ENCODE peak calls at places on chromosomes 13 and 19, in nine cellular contexts. One of them, this sample, is unnamed.

GRCh38 chr19:22945560-22945959 is 57.4 kb downstream of the ZNF728 start:
- DNase-seq in posterior cingulate gyrus: no peak
- DNase-seq in GM23338: peak
- DNase-seq in astrocyte of the cerebellum: peak
- DNase-seq in hepatic stellate cell: no peak
- DNase-seq in HS-27A: no peak
- DNase-seq in activated naive CD4-positive, alpha-beta T cell treated with anti-CD3 and anti-CD28 coated beads, Interleukin-2, amount 50 U/mL, for 16 hours: no peak
- DNase-seq in skeletal muscle cell: peak
- DNase-seq in breast epithelium: no peak
- DNase-seq in this sample: no peak

GRCh38 chr13:101053289-101053688 is 363.0 kb downstream of the NALCN start:
- DNase-seq in activated naive CD4-positive, alpha-beta T cell treated with anti-CD3 and anti-CD28 coated beads, Interleukin-2, amount 50 U/mL, for 16 hours: no peak
- DNase-seq in GM23338: no peak
- DNase-seq in HS-27A: no peak
- DNase-seq in skeletal muscle cell: no peak
- DNase-seq in astrocyte of the cerebellum: no peak
- DNase-seq in posterior cingulate gyrus: no peak
- DNase-seq in hepatic stellate cell: no peak
- DNase-seq in breast epithelium: no peak
- DNase-seq in this sample: no peak

GRCh38 chr19:40663712-40664692 is 26.4 kb downstream of the NUMBL start:
- DNase-seq in astrocyte of the cerebellum: no peak
- DNase-seq in posterior cingulate gyrus: no peak
- DNase-seq in GM23338: no peak
- DNase-seq in skeletal muscle cell: no peak
- DNase-seq in hepatic stellate cell: peak
- DNase-seq in activated naive CD4-positive, alpha-beta T cell treated with anti-CD3 and anti-CD28 coated beads, Interleukin-2, amount 50 U/mL, for 16 hours: no peak
- DNase-seq in HS-27A: no peak
- DNase-seq in breast epithelium: no peak
- DNase-seq in this sample: no peak

GRCh38 chr13:21022056-21022693 is 39.2 kb downstream of the LATS2 start:
- DNase-seq in HS-27A: no peak
- DNase-seq in hepatic stellate cell: no peak
- DNase-seq in activated naive CD4-positive, alpha-beta T cell treated with anti-CD3 and anti-CD28 coated beads, Interleukin-2, amount 50 U/mL, for 16 hours: no peak
- DNase-seq in skeletal muscle cell: no peak
- DNase-seq in breast epithelium: no peak
- DNase-seq in posterior cingulate gyrus: no peak
- DNase-seq in astrocyte of the cerebellum: no peak
- DNase-seq in GM23338: no peak
- DNase-seq in this sample: no peak

GRCh38 chr19:11580665-11581418 is 3.4 kb upstream of the ACP5 start:
- DNase-seq in hepatic stellate cell: no peak
- DNase-seq in breast epithelium: no peak
- DNase-seq in HS-27A: no peak
- DNase-seq in GM23338: no peak
- DNase-seq in posterior cingulate gyrus: no peak
- DNase-seq in astrocyte of the cerebellum: no peak
- DNase-seq in skeletal muscle cell: no peak
- DNase-seq in activated naive CD4-positive, alpha-beta T cell treated with anti-CD3 and anti-CD28 coated beads, Interleukin-2, amount 50 U/mL, for 16 hours: no peak
- DNase-seq in this sample: peak

GRCh38 chr13:110506396-110506795 is 55.1 kb downstream of the RAB20 start:
- DNase-seq in posterior cingulate gyrus: no peak
- DNase-seq in GM23338: no peak
- DNase-seq in activated naive CD4-positive, alpha-beta T cell treated with anti-CD3 and anti-CD28 coated beads, Interleukin-2, amount 50 U/mL, for 16 hours: no peak
- DNase-seq in hepatic stellate cell: no peak
- DNase-seq in skeletal muscle cell: no peak
- DNase-seq in HS-27A: no peak
- DNase-seq in astrocyte of the cerebellum: no peak
- DNase-seq in breast epithelium: no peak
- DNase-seq in this sample: no peak

GRCh38 chr13:19845758-19846157 is 17.7 kb downstream of the ZMYM5 start:
- DNase-seq in skeletal muscle cell: peak
- DNase-seq in HS-27A: no peak
- DNase-seq in activated naive CD4-positive, alpha-beta T cell treated with anti-CD3 and anti-CD28 coated beads, Interleukin-2, amount 50 U/mL, for 16 hours: no peak
- DNase-seq in astrocyte of the cerebellum: peak
- DNase-seq in breast epithelium: no peak
- DNase-seq in posterior cingulate gyrus: no peak
- DNase-seq in hepatic stellate cell: peak
- DNase-seq in GM23338: no peak
- DNase-seq in this sample: no peak

GRCh38 chr13:112068531-112069062 is 1.6 kb downstream of the SOX1 start:
- DNase-seq in posterior cingulate gyrus: no peak
- DNase-seq in activated naive CD4-positive, alpha-beta T cell treated with anti-CD3 and anti-CD28 coated beads, Interleukin-2, amount 50 U/mL, for 16 hours: no peak
- DNase-seq in astrocyte of the cerebellum: no peak
- DNase-seq in HS-27A: no peak
- DNase-seq in GM23338: no peak
- DNase-seq in hepatic stellate cell: no peak
- DNase-seq in skeletal muscle cell: no peak
- DNase-seq in breast epithelium: no peak
- DNase-seq in this sample: no peak

GRCh38 chr13:106212436-106213010 is 322.9 kb downstream of the EFNB2 start:
- DNase-seq in breast epithelium: no peak
- DNase-seq in activated naive CD4-positive, alpha-beta T cell treated with anti-CD3 and anti-CD28 coated beads, Interleukin-2, amount 50 U/mL, for 16 hours: no peak
- DNase-seq in GM23338: no peak
- DNase-seq in skeletal muscle cell: no peak
- DNase-seq in hepatic stellate cell: no peak
- DNase-seq in posterior cingulate gyrus: no peak
- DNase-seq in astrocyte of the cerebellum: no peak
- DNase-seq in HS-27A: no peak
- DNase-seq in this sample: no peak

GRCh38 chr19:46610851-46611770 is 10.0 kb downstream of the CALM3 start:
- DNase-seq in astrocyte of the cerebellum: peak
- DNase-seq in HS-27A: no peak
- DNase-seq in hepatic stellate cell: peak
- DNase-seq in GM23338: no peak
- DNase-seq in breast epithelium: no peak
- DNase-seq in posterior cingulate gyrus: no peak
- DNase-seq in skeletal muscle cell: no peak
- DNase-seq in activated naive CD4-positive, alpha-beta T cell treated with anti-CD3 and anti-CD28 coated beads, Interleukin-2, amount 50 U/mL, for 16 hours: no peak
- DNase-seq in this sample: peak

GRCh38 chr19:48746738-48747575 is at the start of gene IZUMO1:
- DNase-seq in breast epithelium: no peak
- DNase-seq in posterior cingulate gyrus: peak
- DNase-seq in GM23338: peak
- DNase-seq in hepatic stellate cell: peak
- DNase-seq in HS-27A: peak
- DNase-seq in activated naive CD4-positive, alpha-beta T cell treated with anti-CD3 and anti-CD28 coated beads, Interleukin-2, amount 50 U/mL, for 16 hours: peak
- DNase-seq in astrocyte of the cerebellum: peak
- DNase-seq in skeletal muscle cell: peak
- DNase-seq in this sample: peak

GRCh38 chr19:8221161-8221560 is 12.0 kb downstream of the CERS4 start:
- DNase-seq in activated naive CD4-positive, alpha-beta T cell treated with anti-CD3 and anti-CD28 coated beads, Interleukin-2, amount 50 U/mL, for 16 hours: no peak
- DNase-seq in HS-27A: no peak
- DNase-seq in skeletal muscle cell: no peak
- DNase-seq in hepatic stellate cell: no peak
- DNase-seq in GM23338: no peak
- DNase-seq in posterior cingulate gyrus: peak
- DNase-seq in breast epithelium: peak
- DNase-seq in astrocyte of the cerebellum: no peak
- DNase-seq in this sample: no peak

GRCh38 chr13:27379694-27380596 is 44.5 kb upstream of the GTF3A start:
- DNase-seq in posterior cingulate gyrus: no peak
- DNase-seq in hepatic stellate cell: peak
- DNase-seq in HS-27A: no peak
- DNase-seq in activated naive CD4-positive, alpha-beta T cell treated with anti-CD3 and anti-CD28 coated beads, Interleukin-2, amount 50 U/mL, for 16 hours: peak
- DNase-seq in breast epithelium: peak
- DNase-seq in skeletal muscle cell: no peak
- DNase-seq in astrocyte of the cerebellum: no peak
- DNase-seq in GM23338: peak
- DNase-seq in this sample: peak

GRCh38 chr13:99103536-99103935 is 97.1 kb upstream of the UBAC2 start:
- DNase-seq in astrocyte of the cerebellum: no peak
- DNase-seq in HS-27A: no peak
- DNase-seq in posterior cingulate gyrus: no peak
- DNase-seq in hepatic stellate cell: no peak
- DNase-seq in breast epithelium: no peak
- DNase-seq in activated naive CD4-positive, alpha-beta T cell treated with anti-CD3 and anti-CD28 coated beads, Interleukin-2, amount 50 U/mL, for 16 hours: no peak
- DNase-seq in GM23338: peak
- DNase-seq in skeletal muscle cell: no peak
- DNase-seq in this sample: no peak

GRCh38 chr13:102680842-102681725 is 13.8 kb downstream of the METTL21C start:
- DNase-seq in breast epithelium: no peak
- DNase-seq in HS-27A: no peak
- DNase-seq in hepatic stellate cell: no peak
- DNase-seq in astrocyte of the cerebellum: no peak
- DNase-seq in posterior cingulate gyrus: no peak
- DNase-seq in activated naive CD4-positive, alpha-beta T cell treated with anti-CD3 and anti-CD28 coated beads, Interleukin-2, amount 50 U/mL, for 16 hours: no peak
- DNase-seq in skeletal muscle cell: no peak
- DNase-seq in GM23338: no peak
- DNase-seq in this sample: no peak

GRCh38 chr13:63636231-63636993 is 2220.8 kb upstream of the PCDH20 start:
- DNase-seq in astrocyte of the cerebellum: no peak
- DNase-seq in GM23338: peak
- DNase-seq in skeletal muscle cell: no peak
- DNase-seq in activated naive CD4-positive, alpha-beta T cell treated with anti-CD3 and anti-CD28 coated beads, Interleukin-2, amount 50 U/mL, for 16 hours: no peak
- DNase-seq in HS-27A: no peak
- DNase-seq in posterior cingulate gyrus: no peak
- DNase-seq in breast epithelium: no peak
- DNase-seq in hepatic stellate cell: no peak
- DNase-seq in this sample: no peak

GRCh38 chr19:10518444-10519361 is 1.5 kb upstream of the S1PR5 start:
- DNase-seq in hepatic stellate cell: no peak
- DNase-seq in GM23338: peak
- DNase-seq in skeletal muscle cell: no peak
- DNase-seq in breast epithelium: no peak
- DNase-seq in activated naive CD4-positive, alpha-beta T cell treated with anti-CD3 and anti-CD28 coated beads, Interleukin-2, amount 50 U/mL, for 16 hours: no peak
- DNase-seq in posterior cingulate gyrus: peak
- DNase-seq in HS-27A: no peak
- DNase-seq in astrocyte of the cerebellum: no peak
- DNase-seq in this sample: no peak

GRCh38 chr19:36152061-36152885 is at the start of gene COX7A1:
- DNase-seq in HS-27A: no peak
- DNase-seq in skeletal muscle cell: no peak
- DNase-seq in astrocyte of the cerebellum: no peak
- DNase-seq in hepatic stellate cell: peak
- DNase-seq in GM23338: peak
- DNase-seq in breast epithelium: peak
- DNase-seq in activated naive CD4-positive, alpha-beta T cell treated with anti-CD3 and anti-CD28 coated beads, Interleukin-2, amount 50 U/mL, for 16 hours: no peak
- DNase-seq in posterior cingulate gyrus: peak
- DNase-seq in this sample: peak

GRCh38 chr13:30148171-30148754 is 159.1 kb downstream of the KATNAL1 start:
- DNase-seq in breast epithelium: no peak
- DNase-seq in posterior cingulate gyrus: no peak
- DNase-seq in activated naive CD4-positive, alpha-beta T cell treated with anti-CD3 and anti-CD28 coated beads, Interleukin-2, amount 50 U/mL, for 16 hours: no peak
- DNase-seq in GM23338: no peak
- DNase-seq in astrocyte of the cerebellum: no peak
- DNase-seq in HS-27A: no peak
- DNase-seq in hepatic stellate cell: no peak
- DNase-seq in skeletal muscle cell: no peak
- DNase-seq in this sample: no peak

GRCh38 chr19:45385392-45386221 is 15.2 kb upstream of the ERCC2 start:
- DNase-seq in GM23338: peak
- DNase-seq in posterior cingulate gyrus: no peak
- DNase-seq in breast epithelium: no peak
- DNase-seq in astrocyte of the cerebellum: no peak
- DNase-seq in hepatic stellate cell: no peak
- DNase-seq in HS-27A: no peak
- DNase-seq in skeletal muscle cell: no peak
- DNase-seq in activated naive CD4-positive, alpha-beta T cell treated with anti-CD3 and anti-CD28 coated beads, Interleukin-2, amount 50 U/mL, for 16 hours: no peak
- DNase-seq in this sample: no peak

GRCh38 chr19:1105217-1105872 is 1.6 kb downstream of the GPX4 start:
- DNase-seq in astrocyte of the cerebellum: no peak
- DNase-seq in skeletal muscle cell: no peak
- DNase-seq in hepatic stellate cell: peak
- DNase-seq in GM23338: no peak
- DNase-seq in activated naive CD4-positive, alpha-beta T cell treated with anti-CD3 and anti-CD28 coated beads, Interleukin-2, amount 50 U/mL, for 16 hours: no peak
- DNase-seq in posterior cingulate gyrus: no peak
- DNase-seq in HS-27A: no peak
- DNase-seq in breast epithelium: no peak
- DNase-seq in this sample: no peak

GRCh38 chr19:572140-572890 is at the start of gene BSG:
- DNase-seq in hepatic stellate cell: peak
- DNase-seq in activated naive CD4-positive, alpha-beta T cell treated with anti-CD3 and anti-CD28 coated beads, Interleukin-2, amount 50 U/mL, for 16 hours: peak
- DNase-seq in astrocyte of the cerebellum: peak
- DNase-seq in skeletal muscle cell: peak
- DNase-seq in GM23338: peak
- DNase-seq in breast epithelium: peak
- DNase-seq in posterior cingulate gyrus: peak
- DNase-seq in HS-27A: peak
- DNase-seq in this sample: peak

GRCh38 chr13:21735621-21736401 is 64.9 kb downstream of the FGF9 start:
- DNase-seq in posterior cingulate gyrus: no peak
- DNase-seq in astrocyte of the cerebellum: no peak
- DNase-seq in HS-27A: no peak
- DNase-seq in GM23338: peak
- DNase-seq in breast epithelium: no peak
- DNase-seq in activated naive CD4-positive, alpha-beta T cell treated with anti-CD3 and anti-CD28 coated beads, Interleukin-2, amount 50 U/mL, for 16 hours: no peak
- DNase-seq in skeletal muscle cell: no peak
- DNase-seq in hepatic stellate cell: no peak
- DNase-seq in this sample: peak

GRCh38 chr19:1445932-1446712 is 3.8 kb upstream of the APC2 start:
- DNase-seq in breast epithelium: no peak
- DNase-seq in activated naive CD4-positive, alpha-beta T cell treated with anti-CD3 and anti-CD28 coated beads, Interleukin-2, amount 50 U/mL, for 16 hours: no peak
- DNase-seq in HS-27A: no peak
- DNase-seq in astrocyte of the cerebellum: no peak
- DNase-seq in posterior cingulate gyrus: peak
- DNase-seq in skeletal muscle cell: no peak
- DNase-seq in hepatic stellate cell: no peak
- DNase-seq in GM23338: peak
- DNase-seq in this sample: no peak

GRCh38 chr19:28582807-28583206 is 630.1 kb downstream of the UQCRFS1 start:
- DNase-seq in skeletal muscle cell: no peak
- DNase-seq in astrocyte of the cerebellum: no peak
- DNase-seq in GM23338: peak
- DNase-seq in breast epithelium: no peak
- DNase-seq in hepatic stellate cell: no peak
- DNase-seq in HS-27A: no peak
- DNase-seq in activated naive CD4-positive, alpha-beta T cell treated with anti-CD3 and anti-CD28 coated beads, Interleukin-2, amount 50 U/mL, for 16 hours: no peak
- DNase-seq in posterior cingulate gyrus: no peak
- DNase-seq in this sample: no peak

GRCh38 chr19:48945415-48945814 is 9.3 kb upstream of the BAX start:
- DNase-seq in posterior cingulate gyrus: no peak
- DNase-seq in breast epithelium: no peak
- DNase-seq in hepatic stellate cell: no peak
- DNase-seq in astrocyte of the cerebellum: no peak
- DNase-seq in GM23338: no peak
- DNase-seq in HS-27A: no peak
- DNase-seq in activated naive CD4-positive, alpha-beta T cell treated with anti-CD3 and anti-CD28 coated beads, Interleukin-2, amount 50 U/mL, for 16 hours: no peak
- DNase-seq in skeletal muscle cell: no peak
- DNase-seq in this sample: no peak

GRCh38 chr19:53660584-53660983 is 28.8 kb downstream of the DPRX start:
- DNase-seq in GM23338: no peak
- DNase-seq in activated naive CD4-positive, alpha-beta T cell treated with anti-CD3 and anti-CD28 coated beads, Interleukin-2, amount 50 U/mL, for 16 hours: no peak
- DNase-seq in breast epithelium: no peak
- DNase-seq in posterior cingulate gyrus: no peak
- DNase-seq in HS-27A: no peak
- DNase-seq in skeletal muscle cell: no peak
- DNase-seq in hepatic stellate cell: no peak
- DNase-seq in astrocyte of the cerebellum: no peak
- DNase-seq in this sample: no peak

GRCh38 chr19:45643927-45644771 is 5.0 kb upstream of the EML2 start:
- DNase-seq in breast epithelium: no peak
- DNase-seq in posterior cingulate gyrus: peak
- DNase-seq in GM23338: no peak
- DNase-seq in skeletal muscle cell: no peak
- DNase-seq in activated naive CD4-positive, alpha-beta T cell treated with anti-CD3 and anti-CD28 coated beads, Interleukin-2, amount 50 U/mL, for 16 hours: no peak
- DNase-seq in HS-27A: no peak
- DNase-seq in astrocyte of the cerebellum: no peak
- DNase-seq in hepatic stellate cell: no peak
- DNase-seq in this sample: no peak

GRCh38 chr19:13417054-13417453 is 89.2 kb downstream of the CACNA1A start:
- DNase-seq in posterior cingulate gyrus: peak
- DNase-seq in skeletal muscle cell: no peak
- DNase-seq in activated naive CD4-positive, alpha-beta T cell treated with anti-CD3 and anti-CD28 coated beads, Interleukin-2, amount 50 U/mL, for 16 hours: no peak
- DNase-seq in HS-27A: no peak
- DNase-seq in astrocyte of the cerebellum: no peak
- DNase-seq in GM23338: no peak
- DNase-seq in hepatic stellate cell: no peak
- DNase-seq in breast epithelium: no peak
- DNase-seq in this sample: peak

GRCh38 chr19:33157906-33158305 is 26.0 kb downstream of the WDR88 start:
- DNase-seq in HS-27A: no peak
- DNase-seq in astrocyte of the cerebellum: no peak
- DNase-seq in GM23338: no peak
- DNase-seq in hepatic stellate cell: no peak
- DNase-seq in skeletal muscle cell: no peak
- DNase-seq in breast epithelium: no peak
- DNase-seq in posterior cingulate gyrus: no peak
- DNase-seq in activated naive CD4-positive, alpha-beta T cell treated with anti-CD3 and anti-CD28 coated beads, Interleukin-2, amount 50 U/mL, for 16 hours: no peak
- DNase-seq in this sample: no peak